ENCODE peak calls at places on chromosome 18, in six cellular contexts. C, Y, J, V, S and F are unnamed samples.

GRCh38 chr18:27728659-27729058 is 448.3 kb downstream of the CDH2 start:
- DNase-seq in C (no peak), Y (no peak), J (no peak), V (no peak), S (no peak), F (no peak)

GRCh38 chr18:41457730-41458129 is 497.3 kb upstream of the PIK3C3 start:
- DNase-seq in C (no peak), Y (no peak), J (no peak), V (no peak), S (no peak), F (no peak)

GRCh38 chr18:45083456-45083855 is 402.8 kb downstream of the SETBP1 start:
- DNase-seq in C (no peak), Y (no peak), J (no peak), V (no peak), S (no peak), F (no peak)

GRCh38 chr18:78431606-78432005 is 548.0 kb upstream of the SALL3 start:
- DNase-seq in C (no peak), Y (no peak), J (no peak), V (no peak), S (no peak), F (no peak)

GRCh38 chr18:26477828-26478466 is 70.4 kb downstream of the KCTD1 start:
- DNase-seq in C (no peak), Y (no peak), J (no peak), V (no peak), S (no peak), F (no peak)

GRCh38 chr18:8084160-8084559 is 517.0 kb downstream of the PTPRM start:
- DNase-seq in C (no peak), Y (no peak), J (peak), V (no peak), S (peak), F (no peak)

GRCh38 chr18:55513199-55513598 is 74.8 kb downstream of the TCF4 start:
- DNase-seq in C (no peak), Y (no peak), J (no peak), V (no peak), S (peak), F (no peak)

GRCh38 chr18:7684966-7685365 is 117.8 kb downstream of the PTPRM start:
- DNase-seq in C (no peak), Y (no peak), J (no peak), V (no peak), S (no peak), F (no peak)

GRCh38 chr18:22324191-22325131 is 93.3 kb downstream of the CTAGE1 start:
- DNase-seq in C (no peak), Y (no peak), J (no peak), V (no peak), S (peak), F (no peak)

GRCh38 chr18:75320506-75320905 is 107.0 kb downstream of the SMIM21 start:
- DNase-seq in C (no peak), Y (no peak), J (no peak), V (no peak), S (no peak), F (no peak)

DNA sequence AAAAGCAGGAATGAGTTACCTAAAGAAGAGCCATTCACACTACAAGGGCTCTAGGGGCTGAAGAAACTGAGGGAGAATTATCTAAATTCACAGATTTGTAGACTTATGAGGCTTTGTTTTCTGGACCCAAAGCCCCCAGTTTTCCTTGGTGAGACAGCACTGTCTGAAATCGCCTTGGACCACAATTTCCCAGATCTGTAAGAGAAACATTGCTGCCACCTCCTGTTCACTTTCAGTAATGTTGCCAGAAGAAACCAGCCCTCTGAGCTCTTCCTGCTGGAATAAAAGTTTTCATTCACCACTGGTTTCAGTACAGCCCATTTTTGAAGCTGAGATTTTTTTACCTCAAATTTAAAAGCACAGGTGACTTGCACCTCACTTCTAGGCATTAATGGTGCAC is 169.2 kb downstream of the CDH20 start:
- DNase-seq in C (peak), Y (no peak), J (peak), V (peak), S (peak), F (peak)
- TF ChIP-seq CTCF in C (peak), Y (peak), J (peak), V (peak), S (peak), F (peak)

GRCh38 chr18:34787931-34788532 is 77.9 kb downstream of the DTNA start:
- DNase-seq in C (peak), Y (peak), J (peak), V (peak), S (peak), F (peak)
- TF ChIP-seq CTCF in C (peak), Y (peak), J (peak), V (peak), S (peak), F (peak)

GRCh38 chr18:2223394-2223793 is 347.9 kb downstream of the METTL4 start:
- DNase-seq in C (no peak), Y (no peak), J (no peak), V (no peak), S (no peak), F (no peak)

GRCh38 chr18:2218101-2218500 is 353.2 kb downstream of the METTL4 start:
- DNase-seq in C (no peak), Y (no peak), J (no peak), V (no peak), S (no peak), F (no peak)

GRCh38 chr18:2222270-2223185 is 348.8 kb downstream of the METTL4 start:
- DNase-seq in C (no peak), Y (no peak), J (no peak), V (no peak), S (no peak), F (no peak)

GRCh38 chr18:2223859-2224258 is 347.4 kb downstream of the METTL4 start:
- DNase-seq in C (no peak), Y (no peak), J (peak), V (no peak), S (peak), F (no peak)
- TF ChIP-seq CTCF in C (no peak), Y (peak), J (peak), V (no peak), S (peak), F (peak)

GRCh38 chr18:73840319-73841065 is 307.1 kb downstream of the FBXO15 start:
- DNase-seq in C (no peak), Y (no peak), J (peak), V (no peak), S (no peak), F (no peak)

GRCh38 chr18:73839441-73839840 is 308.2 kb downstream of the FBXO15 start:
- DNase-seq in C (no peak), Y (no peak), J (no peak), V (no peak), S (no peak), F (no peak)

GRCh38 chr18:73842795-73843394 is 304.7 kb downstream of the FBXO15 start:
- DNase-seq in C (peak), Y (no peak), J (peak), V (peak), S (peak), F (peak)

GRCh38 chr18:73841661-73842060 is 306.0 kb downstream of the FBXO15 start:
- DNase-seq in C (no peak), Y (no peak), J (no peak), V (no peak), S (no peak), F (no peak)
- TF ChIP-seq CTCF in C (no peak), Y (peak), J (no peak), V (no peak), S (peak), F (no peak)